ENCODE peak calls at places on chromosomes 6 and 20, in five cellular contexts. One of them, this sample, is unnamed.

GRCh38 chr6:158630944-158631616 is 13.5 kb downstream of the DYNLT1 start:
- DNase-seq in NCI-H1417: peak; percentile 34
- DNase-seq in GM12878: no peak
- DNase-seq in NCI-H2171: no peak
- DNase-seq in occipital lobe: no peak
- DNase-seq in this sample: no peak

GRCh38 chr6:156698239-156699016 is 78.8 kb upstream of the ARID1B start:
- DNase-seq in NCI-H1417: no peak
- DNase-seq in occipital lobe: no peak
- DNase-seq in GM12878: peak; percentile 97
- DNase-seq in NCI-H2171: no peak
- DNase-seq in this sample: no peak

GRCh38 chr20:49286689-49287551 is 9.1 kb upstream of the ZNFX1 start:
- DNase-seq in GM12878: no peak
- DNase-seq in NCI-H1417: no peak
- DNase-seq in occipital lobe: no peak
- DNase-seq in NCI-H2171: no peak
- DNase-seq in this sample: no peak

GRCh38 chr20:55354700-55355099 is 650.6 kb downstream of the CBLN4 start:
- DNase-seq in occipital lobe: no peak
- DNase-seq in NCI-H1417: peak; percentile 6
- DNase-seq in GM12878: no peak
- DNase-seq in NCI-H2171: no peak
- DNase-seq in this sample: no peak

GRCh38 chr6:41705329-41705995 is 29.9 kb downstream of the TFEB start:
- DNase-seq in NCI-H1417: no peak
- DNase-seq in GM12878: no peak
- DNase-seq in NCI-H2171: no peak
- DNase-seq in occipital lobe: no peak
- DNase-seq in this sample: no peak

GRCh38 chr6:104473021-104473429 is 386.7 kb downstream of the HACE1 start:
- DNase-seq in NCI-H2171: no peak
- DNase-seq in NCI-H1417: no peak
- DNase-seq in GM12878: no peak
- DNase-seq in occipital lobe: no peak
- DNase-seq in this sample: no peak

GRCh38 chr6:161186173-161186769 is 87.6 kb downstream of the AGPAT4 start:
- DNase-seq in occipital lobe: peak; percentile 54
- DNase-seq in NCI-H2171: no peak
- DNase-seq in NCI-H1417: no peak
- DNase-seq in GM12878: no peak
- DNase-seq in this sample: no peak

GRCh38 chr20:51132286-51132810 is 109.4 kb upstream of the KCNG1 start:
- DNase-seq in GM12878: no peak
- DNase-seq in occipital lobe: no peak
- DNase-seq in NCI-H2171: no peak
- DNase-seq in NCI-H1417: no peak
- DNase-seq in this sample: no peak

GRCh38 chr6:44021628-44022295 is 105.5 kb downstream of the MRPL14 start:
- DNase-seq in NCI-H1417: no peak
- DNase-seq in GM12878: no peak
- DNase-seq in occipital lobe: no peak
- DNase-seq in NCI-H2171: no peak
- DNase-seq in this sample: no peak

GRCh38 chr6:9168669-9169068 is 733.3 kb upstream of the SLC35B3 start:
- DNase-seq in NCI-H2171: no peak
- DNase-seq in NCI-H1417: no peak
- DNase-seq in occipital lobe: no peak
- DNase-seq in GM12878: no peak
- DNase-seq in this sample: no peak